ENCODE peak calls at places on chromosome 6, in nine cellular contexts. A is ascending aorta, I is breast epithelium, G is heart left ventricle, V is right atrium auricular region, O is adrenal gland, T is ovary, H is IMR-90, Z is uterus. J is an unnamed sample.

GRCh38 chr6:34232901-34233300 is 3.8 kb upstream of the HMGA1 start:
- DNase-seq in V (no peak), O (no peak), Z (no peak), H (peak; percentile 40), A (no peak), T (no peak), G (no peak), I (no peak), J (no peak)

GRCh38 chr6:118581489-118581959 is 33.4 kb downstream of the PLN start:
- DNase-seq in O (peak; percentile 50), A (no peak), V (no peak), I (no peak), Z (no peak), T (no peak), G (no peak), H (peak; percentile 80), J (no peak)

GRCh38 chr6:132190097-132190814 is 211.0 kb downstream of the MOXD1 start:
- DNase-seq in A (no peak), I (no peak), H (peak; percentile 75), G (no peak), Z (no peak), V (no peak), O (no peak), T (no peak), J (no peak)

GRCh38 chr6:31407699-31408098 is 4.3 kb downstream of the MICA start:
- DNase-seq in H (peak; percentile 78), A (no peak), Z (no peak), V (no peak), O (no peak), G (no peak), I (no peak), T (no peak), J (no peak)

GRCh38 chr6:155301867-155302266 is 12.4 kb downstream of the TFB1M start:
- DNase-seq in H (peak; percentile 55), Z (no peak), G (no peak), O (no peak), A (no peak), V (no peak), I (no peak), T (no peak), J (no peak)

GRCh38 chr6:80145921-80146320 is 39.5 kb downstream of the BCKDHB start:
- DNase-seq in I (no peak), H (no peak), Z (no peak), G (no peak), O (no peak), V (no peak), T (no peak), A (no peak), J (no peak)

GRCh38 chr6:11769816-11770545 is 8.6 kb downstream of the ADTRP start:
- DNase-seq in V (no peak), O (no peak), A (no peak), Z (no peak), T (no peak), H (no peak), I (no peak), G (no peak), J (no peak)

GRCh38 chr6:30518505-30518850 is 29.2 kb downstream of the HLA-E start:
- DNase-seq in I (no peak), Z (no peak), T (no peak), G (no peak), H (no peak), A (no peak), O (no peak), V (no peak), J (no peak)

GRCh38 chr6:6221829-6222535 is 98.5 kb downstream of the F13A1 start:
- DNase-seq in G (no peak), I (no peak), V (no peak), A (no peak), T (no peak), Z (no peak), H (no peak), O (no peak), J (no peak)

GRCh38 chr6:41428402-41428994 is 93.1 kb downstream of the NCR2 start:
- DNase-seq in V (no peak), H (no peak), I (no peak), Z (peak; percentile 83), T (peak; percentile 41), G (peak; percentile 28), A (peak; percentile 72), O (no peak), J (no peak)

GRCh38 chr6:21597706-21598273 is 4.2 kb downstream of the SOX4 start:
- DNase-seq in H (no peak), G (peak; percentile 21), T (no peak), A (no peak), O (no peak), I (no peak), V (no peak), Z (no peak), J (no peak)
- H3K27ac ChIP-seq in H (peak overlapping the region; percentile 70), G (peak overlapping the region; percentile 91), T (no peak overlapping the region), A (no peak overlapping the region), O (no peak overlapping the region), I (peak overlapping the region; percentile 97), V (peak overlapping the region; percentile 54), Z (peak overlapping the region; percentile 97), J (peak overlapping the region; percentile 93)

DNA sequence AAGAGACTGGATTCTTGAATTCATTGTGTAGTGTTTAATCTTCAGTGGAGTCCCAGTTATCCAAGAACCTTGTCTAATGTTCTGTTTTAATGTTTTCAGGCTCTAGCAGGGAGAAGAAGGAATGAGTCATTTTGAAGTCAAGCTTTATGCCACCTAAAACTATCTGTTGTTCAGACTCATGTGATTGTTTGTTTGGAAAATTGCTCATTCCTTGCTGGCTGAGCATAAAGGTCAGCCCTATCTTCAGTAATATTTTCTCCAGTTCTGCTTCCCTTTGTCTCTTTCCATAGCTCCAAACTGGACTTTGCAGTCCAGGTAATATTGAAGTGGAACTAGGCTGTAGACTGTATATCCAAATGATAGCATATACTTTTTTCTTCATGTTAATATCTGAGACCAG is 34.3 kb downstream of the CLVS2 start:
- DNase-seq in O (no peak), I (no peak), H (no peak), A (no peak), Z (no peak), T (no peak), G (no peak), V (no peak), J (no peak)
- TF ChIP-seq CTCF in O (no peak), I (no peak), H (no peak), A (no peak), Z (no peak), T (no peak), G (no peak), V (no peak), J (no peak)

DNA sequence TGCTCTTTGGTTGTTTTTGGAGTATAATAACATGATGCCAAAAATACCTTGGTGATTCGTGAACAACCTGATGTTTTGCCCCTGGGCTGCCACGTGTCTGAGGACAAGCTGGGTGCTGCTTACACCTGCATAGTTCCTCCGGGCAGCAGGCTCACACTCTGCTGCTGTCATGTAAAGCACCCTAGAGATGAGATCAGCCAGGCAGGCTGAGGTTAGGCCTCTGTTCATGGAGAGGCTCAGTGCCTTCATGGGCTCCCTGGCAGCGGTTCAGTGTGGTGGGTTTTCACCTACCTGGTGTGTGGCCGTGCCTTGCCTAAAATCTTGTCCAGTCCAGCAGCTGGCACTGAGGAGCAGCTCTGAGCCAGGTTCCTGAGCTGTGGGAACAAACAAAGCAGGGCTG is 60.1 kb upstream of the TAGAP start:
- DNase-seq in A (no peak), O (no peak), H (no peak), T (no peak), V (peak; percentile 36), I (no peak), Z (no peak), G (no peak), J (no peak)
- H3K27ac ChIP-seq in A (no peak overlapping the region), O (no peak overlapping the region), H (no peak overlapping the region), T (no peak overlapping the region), V (no peak overlapping the region), I (peak overlapping the region; percentile 74), Z (no peak overlapping the region), G (no peak overlapping the region), J (no peak overlapping the region)

GRCh38 chr6:122789862-122790739 is 1.0 kb downstream of the SMPDL3A start:
- DNase-seq in Z (peak; percentile 27), G (no peak), I (no peak), V (no peak), A (peak; percentile 63), O (peak; percentile 38), T (peak; percentile 31), H (peak; percentile 30), J (peak; percentile 20)
- TF ChIP-seq CTCF in Z (no peak), G (no peak), I (no peak), V (no peak), A (no peak), O (no peak), T (no peak), H (no peak), J (no peak)

GRCh38 chr6:2118136-2118535 is 127.3 kb downstream of the GMDS start:
- DNase-seq in T (no peak), I (no peak), V (no peak), O (no peak), G (no peak), Z (no peak), H (no peak), A (no peak), J (no peak)
- H3K27ac ChIP-seq in T (no peak overlapping the region), I (no peak overlapping the region), V (no peak overlapping the region), O (no peak overlapping the region), G (no peak overlapping the region), Z (no peak overlapping the region), H (no peak overlapping the region), A (peak overlapping the region; percentile 63), J (no peak overlapping the region)